ENCODE peak calls at places on chromosome 9, in six cellular contexts. H is K562, F is GM12891, P is HepG2, D is H1, C is GM12878. Y is an unnamed sample.

GRCh38 chr9:113462781-113463286 is 693 bp upstream of the RGS3 start:
- DNase-seq in F (no peak), H (no peak), C (no peak), D (no peak), P (no peak), Y (no peak)

GRCh38 chr9:109779711-109780452 is at the start of gene PALM2AKAP2:
- DNase-seq in D (no peak), C (no peak), H (no peak), F (peak; percentile 25), P (no peak), Y (peak; percentile 14)

GRCh38 chr9:93230185-93230584 is 46.2 kb downstream of the WNK2 start:
- DNase-seq in F (no peak), D (no peak), H (no peak), P (no peak), C (no peak), Y (no peak)

GRCh38 chr9:119370816-119371215 is 1.6 kb upstream of the BRINP1 start:
- DNase-seq in F (peak; percentile 28), H (peak; percentile 19), P (peak; percentile 4), C (no peak), D (no peak), Y (peak; percentile 21)

GRCh38 chr9:114034663-114035062 is 43.4 kb downstream of the AMBP start:
- DNase-seq in C (no peak), H (no peak), F (no peak), P (no peak), D (no peak), Y (no peak)

GRCh38 chr9:132769895-132770774 is 99.9 kb downstream of the GTF3C4 start:
- DNase-seq in P (peak; percentile 14), C (peak; percentile 12), D (peak; percentile 17), F (peak; percentile 78), H (no peak), Y (peak; percentile 74)

GRCh38 chr9:114811301-114811700 is 5.5 kb upstream of the TNFSF15 start:
- DNase-seq in F (no peak), H (no peak), D (no peak), P (no peak), C (no peak), Y (no peak)

GRCh38 chr9:25904701-25905100 is 226.5 kb upstream of the TUSC1 start:
- DNase-seq in C (no peak), P (no peak), H (no peak), D (no peak), F (no peak), Y (no peak)

GRCh38 chr9:78601957-78602565 is 305.1 kb downstream of the PSAT1 start:
- DNase-seq in D (no peak), P (peak; percentile 12), F (no peak), C (no peak), H (peak; percentile 7), Y (no peak)

GRCh38 chr9:86082870-86083269 is 16.5 kb downstream of the GOLM1 start:
- DNase-seq in F (no peak), P (no peak), H (no peak), C (no peak), D (no peak), Y (no peak)

GRCh38 chr9:111375817-111376564 is 46.0 kb upstream of the OR2K2 start:
- DNase-seq in P (no peak), H (no peak), F (no peak), C (no peak), D (no peak), Y (no peak)

GRCh38 chr9:132794730-132795380 is 83.2 kb downstream of the AK8 start:
- DNase-seq in H (peak; percentile 51), P (no peak), C (no peak), D (no peak), F (no peak), Y (no peak)

GRCh38 chr9:135347461-135347860 is 132.1 kb upstream of the PPP1R26 start:
- DNase-seq in D (no peak), F (no peak), H (no peak), P (no peak), C (no peak), Y (no peak)

GRCh38 chr9:37415011-37415719 is 7.3 kb upstream of the GRHPR start:
- DNase-seq in F (no peak), H (peak; percentile 88), D (peak; percentile 77), C (no peak), P (peak; percentile 76), Y (peak; percentile 50)

DNA sequence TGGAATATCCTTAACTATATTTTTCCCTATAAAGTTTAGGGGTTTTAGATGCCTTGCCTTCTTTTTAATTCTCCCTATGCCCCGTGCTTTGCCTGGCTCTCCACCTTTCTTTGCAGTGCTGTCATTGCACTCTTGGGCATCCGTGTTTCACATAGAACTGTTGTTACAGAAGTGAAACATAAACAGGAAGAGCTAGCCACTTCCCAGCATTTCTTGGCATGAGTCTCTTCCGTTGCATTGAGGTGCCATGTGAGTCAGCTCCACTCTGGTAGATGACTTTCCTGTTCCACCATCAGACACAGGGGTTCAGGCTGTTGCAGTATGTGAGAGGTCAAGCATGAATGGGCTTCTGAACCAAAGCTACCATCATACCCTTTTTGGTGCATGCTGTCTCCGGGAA is 73.4 kb downstream of the ANGPTL2 start:
- DNase-seq in P (no peak), H (no peak), D (no peak), F (peak; percentile 13), C (peak; percentile 69), Y (no peak)
- TF ChIP-seq TAF1 in P (no peak), H (no peak), D (no peak), F (no peak), C (no peak), Y (no peak)

GRCh38 chr9:129111143-129111761 is at the start of gene PTPA:
- DNase-seq in P (peak; percentile 69), H (peak; percentile 92), C (no peak), D (peak; percentile 69), F (peak; percentile 91), Y (peak; percentile 91)

GRCh38 chr9:129109952-129110739 is 447 bp downstream of the CRAT start:
- DNase-seq in H (peak; percentile 53), P (peak; percentile 18), F (no peak), C (no peak), D (no peak), Y (peak; percentile 45)

GRCh38 chr9:129111762-129112151 is 542 bp downstream of the PTPA start:
- DNase-seq in C (no peak), F (peak; percentile 54), D (no peak), P (peak; percentile 25), H (peak; percentile 60), Y (no peak)

GRCh38 chr9:129109504-129109903 is 1.1 kb downstream of the CRAT start:
- DNase-seq in P (peak; percentile 41), D (no peak), F (no peak), H (peak; percentile 40), C (no peak), Y (no peak)

GRCh38 chr9:129110740-129111142 is at the start of gene CRAT:
- DNase-seq in D (peak; percentile 84), H (peak; percentile 100), C (peak; percentile 63), F (peak; percentile 100), P (peak; percentile 83), Y (peak; percentile 100)
- TF ChIP-seq POLR2A in D (peak; percentile 76), H (peak; percentile 98), C (peak; percentile 95), F (peak; percentile 97), P (peak; percentile 98), Y (peak; percentile 90)

GRCh38 chr9:24594234-24594850 is 48.6 kb upstream of the IZUMO3 start:
- DNase-seq in P (no peak), D (no peak), F (no peak), C (no peak), H (no peak), Y (no peak)
- TF ChIP-seq TAF1 in P (no peak), D (no peak), F (no peak), C (no peak), H (no peak), Y (no peak)

GRCh38 chr9:27358007-27358406 is 61.1 kb upstream of the EQTN start:
- DNase-seq in C (no peak), F (no peak), P (no peak), D (no peak), H (no peak), Y (no peak)
- TF ChIP-seq POLR2A in C (no peak), F (no peak), P (no peak), D (no peak), H (no peak), Y (no peak)

GRCh38 chr9:97320080-97320642 is 12.7 kb downstream of the CCDC180 start:
- DNase-seq in F (no peak), D (no peak), H (no peak), P (no peak), C (no peak), Y (no peak)

GRCh38 chr9:97321681-97322080 is 14.2 kb downstream of the CCDC180 start:
- DNase-seq in P (no peak), D (no peak), C (no peak), F (no peak), H (no peak), Y (no peak)

GRCh38 chr9:97318433-97318832 is 11.0 kb downstream of the CCDC180 start:
- DNase-seq in F (no peak), D (no peak), H (no peak), P (no peak), C (no peak), Y (no peak)

GRCh38 chr9:97321251-97321650 is 13.8 kb downstream of the CCDC180 start:
- DNase-seq in H (no peak), D (no peak), F (no peak), P (no peak), C (no peak), Y (no peak)

DNA sequence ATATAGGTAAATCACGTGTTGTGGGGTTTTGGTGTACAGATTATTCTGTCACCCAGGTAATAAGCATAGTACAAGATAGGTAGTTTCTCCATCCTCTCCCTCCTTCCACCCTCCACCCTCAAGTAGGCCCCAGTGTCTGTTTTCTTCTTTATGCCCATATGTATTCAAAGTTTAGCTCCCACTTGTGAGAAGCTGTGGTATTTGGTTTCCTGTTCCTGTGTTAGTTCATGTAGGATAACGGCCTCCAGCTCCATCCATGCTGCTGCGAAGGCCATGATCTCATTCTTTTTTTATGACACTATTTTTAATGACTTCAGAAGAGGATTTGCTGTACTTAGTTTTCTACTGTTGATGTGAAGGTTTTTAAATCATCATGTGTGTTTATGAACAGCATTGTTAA is 11.9 kb downstream of the CCDC180 start:
- DNase-seq in C (no peak), H (no peak), P (no peak), D (no peak), F (no peak), Y (no peak)
- TF ChIP-seq TAF1 in C (no peak), H (no peak), P (no peak), D (no peak), F (no peak), Y (no peak)

GRCh38 chr9:128718475-128718874 is 5.5 kb downstream of the ZDHHC12 start:
- DNase-seq in D (no peak), C (no peak), F (no peak), P (peak; percentile 46), H (no peak), Y (no peak)
- TF ChIP-seq POLR2A in D (no peak), C (no peak), F (no peak), P (no peak), H (no peak), Y (no peak)

GRCh38 chr9:80596576-80596975 is 1024.8 kb downstream of the TLE4 start:
- DNase-seq in C (no peak), F (no peak), D (no peak), H (no peak), P (no peak), Y (no peak)

GRCh38 chr9:80592413-80592812 is 1020.6 kb downstream of the TLE4 start:
- DNase-seq in P (no peak), C (no peak), D (no peak), H (no peak), F (no peak), Y (no peak)

GRCh38 chr9:80595192-80595591 is 1023.4 kb downstream of the TLE4 start:
- DNase-seq in H (no peak), P (no peak), C (no peak), F (no peak), D (no peak), Y (no peak)
- TF ChIP-seq TAF1 in H (no peak), P (no peak), C (no peak), F (no peak), D (no peak), Y (no peak)

Y was measured in GM12892.